ENCODE peak calls at places on chromosomes 7 and 10, in ten cellular contexts. One of them, this sample, is unnamed.

GRCh38 chr7:29561271-29561670 is 2.4 kb upstream of the PRR15 start:
- DNase-seq in PC-3: no peak
- DNase-seq in AG04449: no peak
- DNase-seq in fibroblast of the aortic adventitia: no peak
- DNase-seq in GM12865: no peak
- DNase-seq in PC-9: peak
- DNase-seq in adrenal gland: no peak
- DNase-seq in pancreas: no peak
- DNase-seq in right atrium auricular region: no peak
- DNase-seq in psoas muscle: no peak
- DNase-seq in this sample: no peak

GRCh38 chr7:148286150-148286549 is 304.4 kb upstream of the C7orf33 start:
- DNase-seq in pancreas: no peak
- DNase-seq in PC-3: peak
- DNase-seq in fibroblast of the aortic adventitia: no peak
- DNase-seq in psoas muscle: no peak
- DNase-seq in PC-9: no peak
- DNase-seq in adrenal gland: no peak
- DNase-seq in AG04449: no peak
- DNase-seq in GM12865: no peak
- DNase-seq in right atrium auricular region: no peak
- DNase-seq in this sample: no peak

GRCh38 chr10:77234599-77234998 is 403.0 kb downstream of the KCNMA1 start:
- DNase-seq in GM12865: no peak
- DNase-seq in psoas muscle: no peak
- DNase-seq in fibroblast of the aortic adventitia: no peak
- DNase-seq in adrenal gland: no peak
- DNase-seq in PC-9: no peak
- DNase-seq in pancreas: no peak
- DNase-seq in PC-3: no peak
- DNase-seq in right atrium auricular region: no peak
- DNase-seq in AG04449: no peak
- DNase-seq in this sample: no peak

GRCh38 chr7:134908289-134908688 is 78.0 kb upstream of the AGBL3 start:
- DNase-seq in PC-9: no peak
- DNase-seq in psoas muscle: no peak
- DNase-seq in fibroblast of the aortic adventitia: peak
- DNase-seq in PC-3: peak
- DNase-seq in pancreas: no peak
- DNase-seq in right atrium auricular region: no peak
- DNase-seq in adrenal gland: no peak
- DNase-seq in AG04449: no peak
- DNase-seq in GM12865: peak
- DNase-seq in this sample: peak

GRCh38 chr7:3043544-3044395 is at the start of gene CARD11:
- DNase-seq in PC-3: no peak
- DNase-seq in AG04449: no peak
- DNase-seq in psoas muscle: no peak
- DNase-seq in adrenal gland: no peak
- DNase-seq in PC-9: peak
- DNase-seq in GM12865: peak
- DNase-seq in right atrium auricular region: no peak
- DNase-seq in pancreas: no peak
- DNase-seq in fibroblast of the aortic adventitia: no peak
- DNase-seq in this sample: no peak

GRCh38 chr10:7686351-7687171 is 16.6 kb upstream of the ITIH2 start:
- DNase-seq in PC-9: no peak
- DNase-seq in right atrium auricular region: no peak
- DNase-seq in AG04449: no peak
- DNase-seq in pancreas: no peak
- DNase-seq in adrenal gland: no peak
- DNase-seq in fibroblast of the aortic adventitia: no peak
- DNase-seq in GM12865: no peak
- DNase-seq in PC-3: no peak
- DNase-seq in psoas muscle: no peak
- DNase-seq in this sample: no peak

GRCh38 chr7:138980575-138981285 is 459 bp downstream of the KIAA1549 start:
- DNase-seq in fibroblast of the aortic adventitia: peak
- DNase-seq in psoas muscle: no peak
- DNase-seq in AG04449: no peak
- DNase-seq in adrenal gland: no peak
- DNase-seq in pancreas: no peak
- DNase-seq in right atrium auricular region: no peak
- DNase-seq in PC-9: no peak
- DNase-seq in PC-3: peak
- DNase-seq in GM12865: peak
- DNase-seq in this sample: peak

GRCh38 chr7:5478568-5479045 is 55.0 kb upstream of the TNRC18 start:
- DNase-seq in GM12865: no peak
- DNase-seq in AG04449: no peak
- DNase-seq in psoas muscle: no peak
- DNase-seq in pancreas: no peak
- DNase-seq in PC-9: no peak
- DNase-seq in fibroblast of the aortic adventitia: no peak
- DNase-seq in adrenal gland: no peak
- DNase-seq in right atrium auricular region: no peak
- DNase-seq in PC-3: no peak
- DNase-seq in this sample: no peak

GRCh38 chr10:17349009-17349349 is 105.4 kb downstream of the ST8SIA6 start:
- DNase-seq in fibroblast of the aortic adventitia: no peak
- DNase-seq in GM12865: no peak
- DNase-seq in AG04449: no peak
- DNase-seq in right atrium auricular region: no peak
- DNase-seq in psoas muscle: no peak
- DNase-seq in pancreas: no peak
- DNase-seq in PC-3: no peak
- DNase-seq in PC-9: no peak
- DNase-seq in adrenal gland: no peak
- DNase-seq in this sample: no peak

GRCh38 chr7:20201380-20201779 is 15.8 kb downstream of the MACC1 start:
- DNase-seq in PC-3: peak
- DNase-seq in AG04449: no peak
- DNase-seq in psoas muscle: no peak
- DNase-seq in fibroblast of the aortic adventitia: no peak
- DNase-seq in GM12865: peak
- DNase-seq in right atrium auricular region: no peak
- DNase-seq in PC-9: no peak
- DNase-seq in adrenal gland: no peak
- DNase-seq in pancreas: no peak
- DNase-seq in this sample: no peak

GRCh38 chr7:142017451-142017850 is 21.8 kb downstream of the MGAM start:
- DNase-seq in GM12865: no peak
- DNase-seq in right atrium auricular region: no peak
- DNase-seq in fibroblast of the aortic adventitia: no peak
- DNase-seq in AG04449: no peak
- DNase-seq in psoas muscle: no peak
- DNase-seq in adrenal gland: no peak
- DNase-seq in PC-9: no peak
- DNase-seq in pancreas: no peak
- DNase-seq in PC-3: no peak
- DNase-seq in this sample: no peak

GRCh38 chr10:71264345-71265200 is 52.2 kb downstream of the UNC5B start:
- DNase-seq in adrenal gland: no peak
- DNase-seq in PC-3: no peak
- DNase-seq in pancreas: no peak
- DNase-seq in GM12865: no peak
- DNase-seq in AG04449: no peak
- DNase-seq in PC-9: no peak
- DNase-seq in psoas muscle: no peak
- DNase-seq in right atrium auricular region: no peak
- DNase-seq in fibroblast of the aortic adventitia: no peak
- DNase-seq in this sample: no peak

GRCh38 chr7:138967159-138967558 is 14.0 kb downstream of the KIAA1549 start:
- DNase-seq in AG04449: no peak
- DNase-seq in GM12865: no peak
- DNase-seq in psoas muscle: no peak
- DNase-seq in pancreas: no peak
- DNase-seq in PC-3: no peak
- DNase-seq in fibroblast of the aortic adventitia: no peak
- DNase-seq in PC-9: no peak
- DNase-seq in adrenal gland: no peak
- DNase-seq in right atrium auricular region: no peak
- DNase-seq in this sample: no peak

GRCh38 chr10:24706479-24707118 is 17.1 kb downstream of the ARHGAP21 start:
- DNase-seq in GM12865: no peak
- DNase-seq in adrenal gland: peak
- DNase-seq in PC-3: peak
- DNase-seq in AG04449: peak
- DNase-seq in pancreas: peak
- DNase-seq in psoas muscle: no peak
- DNase-seq in right atrium auricular region: no peak
- DNase-seq in PC-9: peak
- DNase-seq in fibroblast of the aortic adventitia: peak
- DNase-seq in this sample: peak

GRCh38 chr10:80413152-80413996 is 5.0 kb downstream of the PRXL2A start:
- DNase-seq in PC-3: no peak
- DNase-seq in GM12865: no peak
- DNase-seq in AG04449: peak
- DNase-seq in PC-9: no peak
- DNase-seq in adrenal gland: no peak
- DNase-seq in fibroblast of the aortic adventitia: no peak
- DNase-seq in right atrium auricular region: no peak
- DNase-seq in pancreas: no peak
- DNase-seq in psoas muscle: no peak
- DNase-seq in this sample: peak

GRCh38 chr7:100093054-100093453 is 4.3 kb downstream of the COPS6 start:
- DNase-seq in right atrium auricular region: no peak
- DNase-seq in AG04449: no peak
- DNase-seq in psoas muscle: no peak
- DNase-seq in pancreas: no peak
- DNase-seq in GM12865: no peak
- DNase-seq in fibroblast of the aortic adventitia: no peak
- DNase-seq in PC-9: no peak
- DNase-seq in adrenal gland: no peak
- DNase-seq in PC-3: no peak
- DNase-seq in this sample: no peak

GRCh38 chr7:14125998-14126397 is 136.5 kb upstream of the ETV1 start:
- DNase-seq in PC-3: no peak
- DNase-seq in right atrium auricular region: no peak
- DNase-seq in GM12865: no peak
- DNase-seq in AG04449: no peak
- DNase-seq in psoas muscle: no peak
- DNase-seq in PC-9: no peak
- DNase-seq in fibroblast of the aortic adventitia: no peak
- DNase-seq in pancreas: no peak
- DNase-seq in adrenal gland: no peak
- DNase-seq in this sample: peak

DNA sequence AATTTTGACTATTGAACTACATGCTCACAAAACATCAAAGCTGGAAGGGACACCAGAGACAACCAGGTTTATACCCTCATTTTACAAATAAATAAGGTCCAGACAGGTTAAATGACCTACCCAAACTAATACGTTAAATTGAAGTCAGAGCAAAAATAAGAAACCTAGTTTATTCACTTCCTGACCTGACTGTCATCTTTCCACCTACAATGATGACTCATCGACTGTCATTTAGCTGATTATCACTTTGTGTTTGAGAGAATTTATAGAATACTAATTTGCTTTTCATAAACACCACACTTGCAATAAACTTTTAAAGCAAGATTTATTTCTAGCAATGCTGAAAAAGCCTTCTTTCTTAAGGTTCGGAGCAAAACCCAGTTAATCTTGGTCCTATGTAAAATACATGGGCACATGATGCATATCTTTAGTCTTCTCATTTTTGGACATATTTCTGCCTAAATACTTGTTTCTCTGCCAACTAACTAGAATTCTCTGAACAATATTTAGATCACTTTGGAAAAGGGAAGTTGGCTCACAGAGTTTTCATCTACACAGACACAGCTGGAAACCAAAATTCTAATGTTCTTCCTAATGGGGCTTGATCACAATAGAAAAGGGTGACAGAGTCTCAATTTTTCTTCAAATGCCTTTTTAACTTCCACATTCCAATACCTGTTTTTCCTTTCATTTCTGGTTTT is 16.7 kb upstream of the LRRN3 start:
- DNase-seq in PC-9: no peak
- DNase-seq in fibroblast of the aortic adventitia: peak
- DNase-seq in PC-3: no peak
- DNase-seq in AG04449: no peak
- DNase-seq in GM12865: no peak
- DNase-seq in psoas muscle: no peak
- DNase-seq in right atrium auricular region: no peak
- DNase-seq in adrenal gland: no peak
- DNase-seq in pancreas: no peak
- DNase-seq in this sample: no peak
- TF ChIP-seq CTCF in PC-9: no peak
- TF ChIP-seq CTCF in fibroblast of the aortic adventitia: no peak
- TF ChIP-seq CTCF in PC-3: no peak
- TF ChIP-seq CTCF in AG04449: no peak
- TF ChIP-seq CTCF in GM12865: no peak
- TF ChIP-seq CTCF in psoas muscle: no peak
- TF ChIP-seq CTCF in right atrium auricular region: no peak
- TF ChIP-seq CTCF in adrenal gland: no peak
- TF ChIP-seq CTCF in pancreas: no peak
- TF ChIP-seq CTCF in this sample: no peak

GRCh38 chr7:25028370-25028971 is 48.5 kb upstream of the OSBPL3 start:
- DNase-seq in right atrium auricular region: no peak
- DNase-seq in PC-9: peak
- DNase-seq in PC-3: peak
- DNase-seq in pancreas: no peak
- DNase-seq in adrenal gland: no peak
- DNase-seq in fibroblast of the aortic adventitia: peak
- DNase-seq in AG04449: peak
- DNase-seq in psoas muscle: no peak
- DNase-seq in GM12865: no peak
- DNase-seq in this sample: peak
- H3K4me3 ChIP-seq in right atrium auricular region: no peak
- H3K4me3 ChIP-seq in PC-9: peak
- H3K4me3 ChIP-seq in PC-3: no peak
- H3K4me3 ChIP-seq in pancreas: no peak
- H3K4me3 ChIP-seq in adrenal gland: no peak
- H3K4me3 ChIP-seq in fibroblast of the aortic adventitia: no peak
- H3K4me3 ChIP-seq in AG04449: no peak
- H3K4me3 ChIP-seq in psoas muscle: no peak
- H3K4me3 ChIP-seq in GM12865: no peak
- H3K4me3 ChIP-seq in this sample: no peak

GRCh38 chr10:23173549-23174074 is 18.5 kb upstream of the PTF1A start:
- DNase-seq in AG04449: no peak
- DNase-seq in pancreas: no peak
- DNase-seq in psoas muscle: no peak
- DNase-seq in right atrium auricular region: no peak
- DNase-seq in fibroblast of the aortic adventitia: no peak
- DNase-seq in GM12865: no peak
- DNase-seq in adrenal gland: no peak
- DNase-seq in PC-9: no peak
- DNase-seq in PC-3: no peak
- DNase-seq in this sample: no peak
- TF ChIP-seq CTCF in AG04449: no peak
- TF ChIP-seq CTCF in pancreas: peak
- TF ChIP-seq CTCF in psoas muscle: no peak
- TF ChIP-seq CTCF in right atrium auricular region: no peak
- TF ChIP-seq CTCF in fibroblast of the aortic adventitia: no peak
- TF ChIP-seq CTCF in GM12865: no peak
- TF ChIP-seq CTCF in adrenal gland: no peak
- TF ChIP-seq CTCF in PC-9: no peak
- TF ChIP-seq CTCF in PC-3: no peak
- TF ChIP-seq CTCF in this sample: no peak

DNA sequence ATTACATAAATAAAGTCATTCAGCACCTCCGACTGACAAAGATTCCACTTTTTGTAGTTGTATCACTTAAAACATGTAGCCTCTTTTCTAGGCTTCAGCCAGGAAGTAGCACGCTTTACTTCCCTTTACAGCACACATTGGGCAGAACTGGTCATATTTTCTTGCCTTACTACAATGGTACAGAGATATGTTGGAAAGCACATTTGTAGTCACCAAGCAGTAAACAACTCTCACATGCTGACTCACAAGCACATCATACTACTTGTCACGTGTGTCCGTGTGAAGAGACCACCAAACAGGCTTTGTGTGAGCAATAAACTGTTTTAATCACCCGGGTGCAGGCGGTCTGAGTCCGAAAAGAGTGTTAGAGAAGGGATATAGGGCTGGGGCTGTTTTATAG is 1071.8 kb downstream of the DNAJB9 start:
- DNase-seq in PC-3: peak
- DNase-seq in pancreas: no peak
- DNase-seq in fibroblast of the aortic adventitia: no peak
- DNase-seq in adrenal gland: no peak
- DNase-seq in AG04449: no peak
- DNase-seq in PC-9: no peak
- DNase-seq in right atrium auricular region: no peak
- DNase-seq in psoas muscle: no peak
- DNase-seq in GM12865: no peak
- DNase-seq in this sample: no peak
- H3K4me3 ChIP-seq in PC-3: no peak
- H3K4me3 ChIP-seq in pancreas: no peak
- H3K4me3 ChIP-seq in fibroblast of the aortic adventitia: no peak
- H3K4me3 ChIP-seq in adrenal gland: no peak
- H3K4me3 ChIP-seq in AG04449: no peak
- H3K4me3 ChIP-seq in PC-9: no peak
- H3K4me3 ChIP-seq in right atrium auricular region: no peak
- H3K4me3 ChIP-seq in psoas muscle: no peak
- H3K4me3 ChIP-seq in GM12865: no peak
- H3K4me3 ChIP-seq in this sample: no peak